ENCODE peak calls at places on chromosome 12, in nine cellular contexts. K, C, Q, E, Z, P, I, N and H are unnamed samples.

GRCh38 chr12:131618303-131618658 is 92.6 kb upstream of the SFSWAP start:
- DNase-seq in K (peak; percentile 57), C (no peak), Q (no peak), E (no peak), Z (no peak), P (no peak), I (no peak), N (no peak), H (no peak)

GRCh38 chr12:29402437-29402836 is 21.5 kb upstream of the ERGIC2 start:
- DNase-seq in K (no peak), C (no peak), Q (no peak), E (no peak), Z (no peak), P (no peak), I (no peak), N (no peak), H (no peak)

GRCh38 chr12:20474443-20474842 is 106.1 kb downstream of the PDE3A start:
- DNase-seq in K (no peak), C (peak; percentile 8), Q (no peak), E (no peak), Z (no peak), P (no peak), I (no peak), N (no peak), H (no peak)

GRCh38 chr12:28974890-28975289 is 174.2 kb upstream of the FAR2 start:
- DNase-seq in K (no peak), C (no peak), Q (no peak), E (no peak), Z (no peak), P (no peak), I (no peak), N (no peak), H (no peak)

GRCh38 chr12:4227046-4227445 is 46.5 kb upstream of the CCND2 start:
- DNase-seq in K (no peak), C (no peak), Q (no peak), E (no peak), Z (no peak), P (no peak), I (no peak), N (no peak), H (no peak)

GRCh38 chr12:50059440-50060119 is 2.2 kb downstream of the ASIC1 start:
- DNase-seq in K (no peak), C (peak; percentile 39), Q (peak; percentile 60), E (no peak), Z (no peak), P (no peak), I (no peak), N (no peak), H (no peak)

GRCh38 chr12:110704750-110705149 is 15.8 kb upstream of the HVCN1 start:
- DNase-seq in K (peak; percentile 55), C (no peak), Q (no peak), E (no peak), Z (no peak), P (no peak), I (no peak), N (no peak), H (peak; percentile 33)

GRCh38 chr12:120080043-120080400 is 36.5 kb downstream of the RAB35 start:
- DNase-seq in K (no peak), C (no peak), Q (no peak), E (peak; percentile 51), Z (no peak), P (no peak), I (no peak), N (no peak), H (no peak)

GRCh38 chr12:78641837-78642423 is 222.6 kb upstream of the SYT1 start:
- DNase-seq in K (no peak), C (peak; percentile 4), Q (no peak), E (no peak), Z (no peak), P (no peak), I (no peak), N (peak; percentile 20), H (no peak)

GRCh38 chr12:67592228-67593011 is 56.1 kb upstream of the DYRK2 start:
- DNase-seq in K (no peak), C (peak; percentile 51), Q (no peak), E (no peak), Z (peak; percentile 28), P (no peak), I (no peak), N (peak; percentile 80), H (peak; percentile 72)

DNA sequence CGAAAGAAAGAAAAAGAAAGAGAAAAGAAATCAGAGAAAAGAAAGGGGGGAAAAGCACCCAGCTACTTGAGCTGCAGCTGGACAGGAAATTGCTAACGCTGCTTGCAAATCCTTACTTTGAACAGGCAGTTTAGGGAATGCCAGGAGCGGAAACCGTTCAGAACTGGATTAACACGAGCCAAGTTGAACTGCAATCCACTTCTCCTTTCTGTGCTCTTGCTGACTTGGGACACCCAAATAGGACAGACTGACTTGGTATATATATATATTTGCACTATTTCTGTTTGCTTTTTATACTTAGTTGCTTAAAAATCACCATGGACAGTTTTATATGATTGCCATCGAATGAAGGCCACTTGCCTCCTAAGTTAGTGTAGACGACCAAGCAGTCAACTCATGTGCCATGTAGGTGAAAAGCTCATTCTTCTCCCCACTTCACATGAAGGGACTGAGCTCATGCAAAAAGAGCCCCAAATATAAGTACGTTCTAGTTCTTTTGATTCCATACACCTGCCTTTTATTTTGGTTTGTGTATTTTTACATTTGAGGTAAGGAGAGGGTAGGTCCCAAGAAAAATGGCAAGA is 5.5 kb downstream of the DUSP6 start:
- DNase-seq in K (peak; percentile 78), C (peak; percentile 77), Q (no peak), E (no peak), Z (peak; percentile 39), P (no peak), I (no peak), N (peak; percentile 64), H (no peak)
- H3K4me3 ChIP-seq in K (peak overlapping the region; percentile 49), C (no peak overlapping the region), Q (no peak overlapping the region), E (no peak overlapping the region), Z (no peak overlapping the region), P (no peak overlapping the region), I (no peak overlapping the region), N (no peak overlapping the region), H (peak overlapping the region; percentile 44)

GRCh38 chr12:31655792-31656191 is 3.7 kb upstream of the ETFBKMT start:
- DNase-seq in K (no peak), C (no peak), Q (no peak), E (no peak), Z (no peak), P (no peak), I (no peak), N (no peak), H (no peak)

GRCh38 chr12:31655208-31655607 is 4.3 kb upstream of the ETFBKMT start:
- DNase-seq in K (no peak), C (no peak), Q (no peak), E (no peak), Z (no peak), P (no peak), I (no peak), N (no peak), H (no peak)

GRCh38 chr12:31659087-31659942 is at the start of gene ETFBKMT:
- DNase-seq in K (peak; percentile 98), C (peak; percentile 70), Q (peak; percentile 84), E (peak; percentile 93), Z (peak; percentile 93), P (peak; percentile 94), I (peak; percentile 63), N (peak; percentile 83), H (peak; percentile 91)

GRCh38 chr12:31662176-31662849 is 2.8 kb downstream of the ETFBKMT start:
- DNase-seq in K (no peak), C (no peak), Q (no peak), E (no peak), Z (no peak), P (no peak), I (no peak), N (no peak), H (no peak)

GRCh38 chr12:31658743-31659086 is 773 bp upstream of the ETFBKMT start:
- DNase-seq in K (no peak), C (no peak), Q (no peak), E (no peak), Z (no peak), P (no peak), I (no peak), N (no peak), H (no peak)
- H3K4me3 ChIP-seq in K (peak overlapping the region; percentile 86), C (peak overlapping the region; percentile 64), Q (peak overlapping the region; percentile 87), E (peak overlapping the region; percentile 57), Z (peak overlapping the region; percentile 77), P (peak overlapping the region; percentile 83), I (peak overlapping the region; percentile 67), N (peak overlapping the region; percentile 96), H (peak overlapping the region; percentile 88)

DNA sequence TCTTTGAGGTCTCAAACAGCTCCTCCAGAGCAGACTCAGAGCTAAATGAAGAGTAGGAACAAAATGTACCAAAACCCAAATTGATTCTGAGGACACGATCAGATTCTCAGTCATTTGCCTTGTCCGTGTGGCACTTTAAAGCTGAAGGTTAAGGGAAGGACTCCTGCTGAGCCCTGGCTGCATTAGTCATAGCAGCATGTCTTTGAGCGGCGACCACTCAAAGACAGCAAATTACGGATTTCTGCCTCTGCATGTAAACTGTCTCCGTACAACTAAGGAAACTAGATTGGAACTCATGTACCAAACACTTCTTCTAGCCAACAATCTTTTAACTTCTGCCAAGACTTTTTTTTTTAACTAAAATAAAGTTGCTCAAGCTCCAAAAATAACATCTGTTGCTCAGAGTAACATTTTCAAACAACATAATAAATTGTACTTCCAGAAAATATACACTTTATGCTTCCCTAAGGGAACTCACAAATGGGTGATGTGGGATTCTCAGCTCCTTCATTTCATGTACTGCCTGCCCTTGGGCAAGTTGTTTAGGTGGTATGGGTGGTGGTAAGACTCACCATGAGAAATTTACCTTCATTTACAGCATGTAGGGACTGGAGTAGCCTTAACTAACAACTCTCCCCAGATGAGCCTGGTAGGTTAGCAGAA is 56.1 kb downstream of the RERG start:
- DNase-seq in K (no peak), C (no peak), Q (no peak), E (peak; percentile 82), Z (no peak), P (no peak), I (no peak), N (peak; percentile 60), H (no peak)
- H3K4me3 ChIP-seq in K (no peak overlapping the region), C (no peak overlapping the region), Q (no peak overlapping the region), E (peak overlapping the region; percentile 1), Z (no peak overlapping the region), P (no peak overlapping the region), I (no peak overlapping the region), N (no peak overlapping the region), H (no peak overlapping the region)

GRCh38 chr12:66143868-66144267 is 13.3 kb upstream of the LLPH start:
- DNase-seq in K (no peak), C (no peak), Q (no peak), E (no peak), Z (no peak), P (no peak), I (no peak), N (no peak), H (no peak)

GRCh38 chr12:66141299-66141698 is 10.7 kb upstream of the LLPH start:
- DNase-seq in K (no peak), C (no peak), Q (no peak), E (no peak), Z (no peak), P (no peak), I (no peak), N (no peak), H (no peak)

GRCh38 chr12:66139328-66139727 is 8.8 kb upstream of the LLPH start:
- DNase-seq in K (no peak), C (no peak), Q (no peak), E (no peak), Z (no peak), P (no peak), I (no peak), N (no peak), H (no peak)

GRCh38 chr12:66137937-66138336 is 7.4 kb upstream of the LLPH start:
- DNase-seq in K (no peak), C (no peak), Q (no peak), E (no peak), Z (no peak), P (no peak), I (no peak), N (no peak), H (no peak)

GRCh38 chr12:66140726-66141125 is 10.2 kb upstream of the LLPH start:
- DNase-seq in K (no peak), C (no peak), Q (no peak), E (no peak), Z (no peak), P (no peak), I (no peak), N (no peak), H (no peak)
- H3K4me3 ChIP-seq in K (no peak overlapping the region), C (no peak overlapping the region), Q (no peak overlapping the region), E (no peak overlapping the region), Z (no peak overlapping the region), P (no peak overlapping the region), I (no peak overlapping the region), N (no peak overlapping the region), H (no peak overlapping the region)